ENCODE peak calls at places on chromosome 6, in seven cellular contexts. O, R, S, L, V, H and Y are unnamed samples.
A peak's percentile ranks its signal among the peaks of the same experiment; 100 is the strongest.

GRCh38 chr6:53326372-53327016 is 22.3 kb downstream of the ELOVL5 start:
- DNase-seq in O (peak; percentile 95), R (peak; percentile 44), S (no peak), L (peak; percentile 93), V (no peak), H (no peak), Y (no peak)

GRCh38 chr6:13485923-13486557 is 1.4 kb downstream of the GFOD1 start:
- DNase-seq in O (peak; percentile 51), R (no peak), S (peak; percentile 61), L (peak; percentile 43), V (peak; percentile 64), H (no peak), Y (peak; percentile 73)

GRCh38 chr6:75546401-75546800 is 52.8 kb upstream of the FILIP1 start:
- DNase-seq in O (peak; percentile 49), R (no peak), S (peak; percentile 13), L (peak; percentile 74), V (no peak), H (no peak), Y (no peak)

GRCh38 chr6:167826230-167827061 is at the start of gene AFDN:
- DNase-seq in O (peak; percentile 38), R (peak; percentile 75), S (peak; percentile 89), L (peak; percentile 51), V (peak; percentile 61), H (peak; percentile 82), Y (peak; percentile 93)

GRCh38 chr6:149563203-149563927 is 2.8 kb upstream of the GINM1 start:
- DNase-seq in O (peak; percentile 87), R (no peak), S (no peak), L (peak; percentile 78), V (no peak), H (no peak), Y (no peak)

GRCh38 chr6:25714765-25715164 is 39.8 kb upstream of the SLC17A4 start:
- DNase-seq in O (no peak), R (no peak), S (no peak), L (peak; percentile 25), V (no peak), H (no peak), Y (no peak)

GRCh38 chr6:137758661-137759060 is 108.4 kb upstream of the TNFAIP3 start:
- DNase-seq in O (no peak), R (no peak), S (no peak), L (no peak), V (no peak), H (no peak), Y (no peak)

GRCh38 chr6:42162812-42163211 is 10.4 kb upstream of the GUCA1A start:
- DNase-seq in O (no peak), R (no peak), S (no peak), L (no peak), V (no peak), H (no peak), Y (no peak)

GRCh38 chr6:115914098-115914497 is 146.6 kb downstream of the FRK start:
- DNase-seq in O (no peak), R (no peak), S (no peak), L (peak; percentile 3), V (no peak), H (no peak), Y (no peak)

GRCh38 chr6:78810146-78810545 is 57.2 kb upstream of the IRAK1BP1 start:
- DNase-seq in O (peak; percentile 53), R (no peak), S (peak; percentile 70), L (peak; percentile 65), V (no peak), H (no peak), Y (peak; percentile 21)

GRCh38 chr6:90175627-90176538 is 120.8 kb downstream of the BACH2 start:
- DNase-seq in O (no peak), R (no peak), S (no peak), L (no peak), V (peak; percentile 86), H (no peak), Y (no peak)

GRCh38 chr6:35092362-35093117 is 48.6 kb downstream of the TCP11 start:
- DNase-seq in O (peak; percentile 90), R (no peak), S (no peak), L (peak; percentile 67), V (no peak), H (no peak), Y (no peak)

GRCh38 chr6:3427740-3428085 is 29.1 kb downstream of the SLC22A23 start:
- DNase-seq in O (no peak), R (no peak), S (no peak), L (no peak), V (no peak), H (no peak), Y (no peak)

GRCh38 chr6:53287336-53288225 is 61.2 kb downstream of the ELOVL5 start:
- DNase-seq in O (no peak), R (peak; percentile 29), S (peak; percentile 52), L (peak; percentile 62), V (no peak), H (no peak), Y (no peak)

GRCh38 chr6:346389-347030 is 45.0 kb upstream of the IRF4 start:
- DNase-seq in O (peak; percentile 65), R (no peak), S (no peak), L (peak; percentile 16), V (no peak), H (no peak), Y (no peak)

GRCh38 chr6:158086054-158086705 is 81.9 kb downstream of the SERAC1 start:
- DNase-seq in O (peak; percentile 40), R (no peak), S (no peak), L (peak; percentile 21), V (no peak), H (peak; percentile 31), Y (peak; percentile 53)

GRCh38 chr6:64330694-64331309 is 695.2 kb downstream of the PHF3 start:
- DNase-seq in O (peak; percentile 74), R (peak; percentile 51), S (peak; percentile 81), L (peak; percentile 75), V (peak; percentile 69), H (peak; percentile 72), Y (no peak)
- TF ChIP-seq CTCF in O (peak; percentile 75), R (peak; percentile 35), S (peak; percentile 82), L (peak; percentile 83), V (peak; percentile 31), H (peak; percentile 79), Y (peak; percentile 85)

GRCh38 chr6:165206798-165207197 is 102.6 kb downstream of the C6orf118 start:
- DNase-seq in O (no peak), R (no peak), S (no peak), L (no peak), V (no peak), H (no peak), Y (no peak)
- TF ChIP-seq CTCF in O (no peak), R (no peak), S (no peak), L (no peak), V (no peak), H (no peak), Y (no peak)

GRCh38 chr6:46704562-46704961 is 16.9 kb downstream of the TDRD6 start:
- DNase-seq in O (peak; percentile 8), R (no peak), S (peak; percentile 6), L (peak; percentile 40), V (no peak), H (no peak), Y (no peak)
- TF ChIP-seq CTCF in O (no peak), R (no peak), S (peak; percentile 14), L (no peak), V (no peak), H (no peak), Y (no peak)

GRCh38 chr6:147508871-147509608 is 550 bp downstream of the SAMD5 start:
- DNase-seq in O (no peak), R (no peak), S (peak; percentile 68), L (no peak), V (no peak), H (no peak), Y (peak; percentile 25)
- TF ChIP-seq CTCF in O (no peak), R (peak; percentile 28), S (no peak), L (no peak), V (no peak), H (peak; percentile 38), Y (no peak)

GRCh38 chr6:29705389-29706231 is 17.6 kb upstream of the HLA-F start:
- DNase-seq in O (peak; percentile 42), R (peak; percentile 52), S (peak; percentile 58), L (peak; percentile 69), V (no peak), H (no peak), Y (no peak)
- TF ChIP-seq CTCF in O (peak; percentile 55), R (peak; percentile 64), S (peak; percentile 68), L (peak; percentile 67), V (peak; percentile 79), H (peak; percentile 75), Y (peak; percentile 59)